ENCODE peak calls at places on chromosome 13, in seven cellular contexts. U is IMR-90, T is GM12878, M is HCT116, O is H1, Q is HepG2, B is K562. R is an unnamed sample.

GRCh38 chr13:67048793-67049150 is 181.4 kb downstream of the PCDH9 start:
- DNase-seq in T (no peak), O (no peak), B (no peak), U (peak; percentile 82), Q (no peak), M (no peak), R (no peak)

GRCh38 chr13:28220166-28220565 is 81.8 kb downstream of the PAN3 start:
- DNase-seq in Q (no peak), U (peak; percentile 46), O (no peak), M (no peak), B (no peak), T (no peak), R (no peak)

GRCh38 chr13:52405767-52406494 is at the start of gene THSD1:
- DNase-seq in O (no peak), U (peak; percentile 41), Q (no peak), B (no peak), T (no peak), M (no peak), R (peak; percentile 40)

GRCh38 chr13:20405691-20406090 is 120.0 kb downstream of the CRYL1 start:
- DNase-seq in O (no peak), U (no peak), T (no peak), B (no peak), M (no peak), Q (no peak), R (no peak)

GRCh38 chr13:41075034-41075433 is 13.7 kb downstream of the WBP4 start:
- DNase-seq in O (no peak), T (no peak), M (no peak), B (peak; percentile 21), U (peak; percentile 49), Q (no peak), R (peak; percentile 16)

GRCh38 chr13:62433660-62434059 is 1018.0 kb upstream of the PCDH20 start:
- DNase-seq in U (no peak), Q (no peak), B (no peak), M (no peak), O (no peak), T (no peak), R (no peak)

GRCh38 chr13:20121154-20121515 is 39.7 kb downstream of the GJA3 start:
- DNase-seq in B (no peak), T (no peak), U (no peak), O (no peak), M (no peak), Q (peak; percentile 30), R (no peak)

GRCh38 chr13:91904597-91904996 is 506.2 kb downstream of the GPC5 start:
- DNase-seq in T (peak; percentile 16), O (no peak), U (no peak), M (no peak), Q (no peak), B (no peak), R (no peak)

GRCh38 chr13:95457294-95457693 is 95.2 kb upstream of the CLDN10 start:
- DNase-seq in T (peak; percentile 89), Q (no peak), U (peak; percentile 10), O (no peak), B (no peak), M (no peak), R (no peak)

GRCh38 chr13:46165485-46166220 is 16.3 kb downstream of the LCP1 start:
- DNase-seq in Q (no peak), B (no peak), T (peak; percentile 84), U (no peak), M (no peak), O (no peak), R (no peak)

GRCh38 chr13:106212436-106213010 is 322.9 kb downstream of the EFNB2 start:
- DNase-seq in O (no peak), U (no peak), Q (no peak), T (no peak), B (no peak), M (no peak), R (no peak)

GRCh38 chr13:19794552-19795143 is 11.9 kb upstream of the PSPC1 start:
- DNase-seq in T (no peak), M (peak; percentile 56), O (peak; percentile 19), B (no peak), Q (no peak), U (no peak), R (no peak)

GRCh38 chr13:50425772-50426171 is 410.5 kb downstream of the KCNRG start:
- DNase-seq in M (no peak), Q (no peak), T (no peak), B (no peak), O (no peak), U (no peak), R (no peak)

GRCh38 chr13:113098163-113098732 is 7.3 kb upstream of the F7 start:
- DNase-seq in Q (no peak), T (no peak), B (no peak), M (no peak), U (peak; percentile 66), O (no peak), R (no peak)

GRCh38 chr13:75803175-75803611 is 167.1 kb downstream of the LMO7 start:
- DNase-seq in Q (no peak), U (no peak), O (peak; percentile 77), T (no peak), B (no peak), M (no peak), R (no peak)

GRCh38 chr13:52353116-52353718 is 52.8 kb downstream of the THSD1 start:
- DNase-seq in O (no peak), M (no peak), T (no peak), Q (no peak), U (peak; percentile 75), B (no peak), R (no peak)

DNA sequence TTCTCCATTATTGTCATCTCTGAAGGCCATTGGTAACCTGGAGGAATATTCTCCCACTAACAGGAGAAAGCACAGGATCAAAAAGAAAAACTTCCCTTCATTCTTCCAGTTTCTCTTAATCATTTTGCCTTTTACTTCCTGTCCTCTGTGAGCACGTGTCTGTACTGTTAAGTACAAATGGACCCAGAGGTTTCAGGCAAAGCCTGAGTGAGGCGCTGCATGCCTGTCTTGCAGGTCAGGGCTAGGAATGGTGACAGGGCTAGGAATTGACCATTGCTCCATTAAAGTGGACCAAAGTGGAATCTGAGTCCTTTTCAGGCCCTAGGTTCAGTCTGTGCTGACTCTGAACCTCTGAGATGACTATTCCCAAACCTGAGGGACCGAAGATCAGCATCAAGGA is 326.7 kb downstream of the SHISA2 start:
- DNase-seq in U (no peak), M (no peak), B (no peak), Q (no peak), T (no peak), O (no peak), R (no peak)
- TF ChIP-seq CEBPB in U (no peak), M (no peak), B (no peak), Q (no peak), T (no peak), O (no peak), R (no peak)

DNA sequence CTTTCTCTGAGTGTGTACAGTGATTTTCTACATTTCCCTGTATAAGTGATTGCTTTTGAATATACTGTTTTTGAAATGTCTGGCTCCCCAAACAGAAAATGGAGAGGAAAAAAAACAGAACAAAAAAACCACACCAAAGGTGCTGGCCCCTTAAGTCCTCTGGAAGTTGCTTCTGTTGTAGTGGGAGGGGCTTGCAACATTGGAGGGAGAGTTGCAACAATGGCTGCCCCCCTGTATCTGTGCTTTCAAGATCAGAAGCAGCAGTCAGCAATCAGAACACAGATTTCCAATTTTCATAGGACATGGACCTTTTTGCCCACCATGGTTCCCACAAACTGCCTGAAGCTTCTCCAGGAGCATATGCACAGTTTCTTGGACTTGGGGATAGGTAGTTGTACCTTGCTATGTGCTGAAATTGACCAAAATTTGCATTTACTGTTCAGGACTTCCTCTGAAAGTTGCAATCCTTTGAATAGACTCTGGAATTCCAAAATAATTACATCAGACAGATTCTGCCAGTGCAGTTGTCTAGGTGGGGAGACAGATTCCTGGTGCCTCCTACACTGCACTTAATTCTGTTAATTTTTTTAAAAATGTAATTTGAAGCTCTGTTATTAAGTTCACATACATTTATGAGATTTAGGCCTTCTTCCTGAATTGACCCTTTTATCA is 13.8 kb downstream of the BIVM start:
- DNase-seq in Q (no peak), B (peak; percentile 5), T (no peak), O (no peak), M (no peak), U (peak; percentile 15), R (no peak)
- TF ChIP-seq CEBPB in Q (no peak), B (no peak), T (no peak), O (no peak), M (no peak), U (peak; percentile 26), R (no peak)

GRCh38 chr13:104855581-104855980 is 1679.9 kb downstream of the EFNB2 start:
- DNase-seq in T (no peak), U (no peak), B (no peak), Q (no peak), O (no peak), M (no peak), R (no peak)
- TF ChIP-seq CEBPB in T (no peak), U (no peak), B (no peak), Q (no peak), O (no peak), M (no peak), R (no peak)

GRCh38 chr13:24187185-24187584 is 26.7 kb downstream of the SPATA13 start:
- DNase-seq in O (no peak), M (no peak), T (no peak), B (no peak), U (peak; percentile 64), Q (no peak), R (no peak)

GRCh38 chr13:24184855-24185254 is 24.3 kb downstream of the SPATA13 start:
- DNase-seq in O (no peak), T (no peak), B (no peak), U (no peak), Q (no peak), M (no peak), R (no peak)

GRCh38 chr13:24184265-24184841 is 23.8 kb downstream of the SPATA13 start:
- DNase-seq in B (no peak), T (no peak), Q (peak; percentile 93), U (no peak), O (no peak), M (no peak), R (no peak)

GRCh38 chr13:24183741-24184182 is 23.2 kb downstream of the SPATA13 start:
- DNase-seq in U (no peak), O (no peak), Q (peak; percentile 85), T (no peak), B (no peak), M (no peak), R (no peak)

DNA sequence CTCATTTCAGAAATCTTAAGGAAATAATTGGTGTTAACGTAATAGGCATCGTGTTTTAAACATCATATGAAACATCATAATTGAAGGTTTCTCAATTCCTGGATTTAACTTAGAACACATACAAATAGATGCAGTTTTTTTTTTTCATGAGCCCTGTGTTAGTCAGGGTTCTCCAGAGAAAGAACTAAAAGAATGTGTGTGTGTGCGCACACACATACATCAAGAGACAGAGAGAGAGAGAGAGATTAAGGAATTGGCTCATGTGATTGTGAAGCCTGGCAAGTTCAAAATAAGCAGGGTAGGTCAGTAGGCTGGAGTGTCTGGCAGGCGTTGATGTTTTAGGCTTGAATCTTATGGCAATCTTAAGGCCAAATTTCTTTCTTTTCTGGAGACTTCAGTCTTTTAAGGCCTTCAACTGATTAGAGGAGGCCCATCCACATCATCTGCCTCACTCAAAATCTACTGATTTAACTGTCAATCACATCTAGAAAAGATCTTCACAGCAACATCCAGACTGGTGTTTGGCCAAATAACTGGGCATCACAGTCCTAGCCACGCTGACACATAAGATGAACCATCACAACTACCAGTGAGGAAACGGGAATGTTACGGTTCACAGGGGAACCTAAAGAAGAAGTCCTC is 25.2 kb downstream of the SPATA13 start:
- DNase-seq in Q (no peak), T (no peak), B (no peak), O (no peak), U (peak; percentile 81), M (no peak), R (no peak)
- TF ChIP-seq CEBPB in Q (no peak), T (no peak), B (no peak), O (no peak), U (no peak), M (no peak), R (no peak)